ENCODE peak calls at places on chromosomes 5 and 9, in nine cellular contexts. K, H, Y, C, F, E, Q, N and M are unnamed samples.

GRCh38 chr5:56814361-56814962 is 887 bp upstream of the MAP3K1 start:
- DNase-seq in K (peak; percentile 49), H (peak; percentile 59), Y (no peak), C (peak; percentile 22), F (no peak), E (peak; percentile 46), Q (peak; percentile 83), N (peak; percentile 42), M (peak; percentile 57)

GRCh38 chr9:119216891-119217290 is 152.3 kb downstream of the BRINP1 start:
- DNase-seq in K (no peak), H (no peak), Y (no peak), C (no peak), F (no peak), E (no peak), Q (no peak), N (no peak), M (no peak)

GRCh38 chr9:4663956-4664355 is 1.9 kb downstream of the PLPP6 start:
- DNase-seq in K (no peak), H (no peak), Y (no peak), C (no peak), F (no peak), E (no peak), Q (no peak), N (no peak), M (no peak)

GRCh38 chr5:150514708-150515211 is 6.8 kb downstream of the NDST1 start:
- DNase-seq in K (peak; percentile 92), H (no peak), Y (no peak), C (peak; percentile 57), F (no peak), E (peak; percentile 68), Q (no peak), N (peak; percentile 62), M (peak; percentile 25)

GRCh38 chr9:79764377-79764776 is 192.6 kb downstream of the TLE4 start:
- DNase-seq in K (no peak), H (no peak), Y (peak; percentile 68), C (peak; percentile 16), F (no peak), E (no peak), Q (peak; percentile 70), N (peak; percentile 75), M (no peak)

GRCh38 chr5:160792281-160792680 is 59.7 kb downstream of the ATP10B start:
- DNase-seq in K (no peak), H (no peak), Y (no peak), C (no peak), F (no peak), E (no peak), Q (no peak), N (peak; percentile 5), M (no peak)

GRCh38 chr5:73312146-73312871 is 136.3 kb downstream of the FOXD1 start:
- DNase-seq in K (no peak), H (peak; percentile 57), Y (peak; percentile 90), C (no peak), F (no peak), E (no peak), Q (peak; percentile 90), N (no peak), M (peak; percentile 4)

GRCh38 chr5:114174837-114175236 is 187.0 kb upstream of the KCNN2 start:
- DNase-seq in K (peak; percentile 9), H (no peak), Y (no peak), C (no peak), F (no peak), E (no peak), Q (no peak), N (no peak), M (no peak)

GRCh38 chr9:98182069-98182820 is 10.2 kb downstream of the CORO2A start:
- DNase-seq in K (no peak), H (no peak), Y (no peak), C (no peak), F (no peak), E (no peak), Q (peak; percentile 61), N (no peak), M (no peak)

GRCh38 chr5:10518352-10518751 is 45.5 kb upstream of the ANKRD33B start:
- DNase-seq in K (peak; percentile 22), H (no peak), Y (peak; percentile 21), C (no peak), F (no peak), E (peak; percentile 96), Q (no peak), N (peak; percentile 63), M (no peak)

GRCh38 chr9:114317665-114318357 is 5.1 kb upstream of the ORM1 start:
- DNase-seq in K (no peak), H (no peak), Y (peak; percentile 92), C (no peak), F (no peak), E (no peak), Q (no peak), N (no peak), M (peak; percentile 36)

GRCh38 chr9:15149450-15149849 is 157.6 kb downstream of the TTC39B start:
- DNase-seq in K (peak; percentile 69), H (no peak), Y (no peak), C (no peak), F (no peak), E (no peak), Q (no peak), N (no peak), M (no peak)

GRCh38 chr9:15144567-15145174 is 162.3 kb downstream of the TTC39B start:
- DNase-seq in K (no peak), H (no peak), Y (no peak), C (no peak), F (peak; percentile 8), E (peak; percentile 77), Q (no peak), N (peak; percentile 92), M (no peak)

GRCh38 chr9:15142903-15143534 is 164.0 kb downstream of the TTC39B start:
- DNase-seq in K (peak; percentile 72), H (peak; percentile 43), Y (peak; percentile 77), C (peak; percentile 62), F (peak; percentile 65), E (peak; percentile 46), Q (peak; percentile 83), N (peak; percentile 65), M (peak; percentile 46)

GRCh38 chr9:15147471-15147870 is 159.5 kb downstream of the TTC39B start:
- DNase-seq in K (no peak), H (no peak), Y (no peak), C (no peak), F (no peak), E (no peak), Q (no peak), N (no peak), M (no peak)

GRCh38 chr9:15146121-15146820 is 160.7 kb downstream of the TTC39B start:
- DNase-seq in K (no peak), H (no peak), Y (no peak), C (no peak), F (no peak), E (no peak), Q (no peak), N (no peak), M (no peak)
- H3K27ac ChIP-seq in K (no peak overlapping the region), H (no peak overlapping the region), Y (no peak overlapping the region), C (no peak overlapping the region), F (no peak overlapping the region), E (no peak overlapping the region), Q (no peak overlapping the region), N (no peak overlapping the region), M (no peak overlapping the region)

GRCh38 chr9:121684381-121685145 is 33.1 kb downstream of the DAB2IP start:
- DNase-seq in K (no peak), H (peak; percentile 79), Y (peak; percentile 42), C (peak; percentile 60), F (no peak), E (no peak), Q (peak; percentile 80), N (peak; percentile 37), M (peak; percentile 44)

GRCh38 chr9:121681404-121681803 is 30.0 kb downstream of the DAB2IP start:
- DNase-seq in K (no peak), H (no peak), Y (no peak), C (no peak), F (no peak), E (no peak), Q (no peak), N (no peak), M (no peak)

GRCh38 chr9:121682201-121682600 is 30.8 kb downstream of the DAB2IP start:
- DNase-seq in K (no peak), H (no peak), Y (no peak), C (no peak), F (no peak), E (no peak), Q (no peak), N (no peak), M (no peak)

GRCh38 chr9:121683652-121684051 is 32.2 kb downstream of the DAB2IP start:
- DNase-seq in K (no peak), H (no peak), Y (no peak), C (no peak), F (no peak), E (no peak), Q (no peak), N (no peak), M (no peak)

GRCh38 chr9:121682926-121683485 is 31.6 kb downstream of the DAB2IP start:
- DNase-seq in K (no peak), H (no peak), Y (no peak), C (no peak), F (no peak), E (no peak), Q (no peak), N (no peak), M (no peak)
- H3K4me2 ChIP-seq in K (no peak overlapping the region), H (no peak overlapping the region), Y (no peak overlapping the region), C (no peak overlapping the region), F (no peak overlapping the region), E (no peak overlapping the region), Q (no peak overlapping the region), N (no peak overlapping the region), M (no peak overlapping the region)

DNA sequence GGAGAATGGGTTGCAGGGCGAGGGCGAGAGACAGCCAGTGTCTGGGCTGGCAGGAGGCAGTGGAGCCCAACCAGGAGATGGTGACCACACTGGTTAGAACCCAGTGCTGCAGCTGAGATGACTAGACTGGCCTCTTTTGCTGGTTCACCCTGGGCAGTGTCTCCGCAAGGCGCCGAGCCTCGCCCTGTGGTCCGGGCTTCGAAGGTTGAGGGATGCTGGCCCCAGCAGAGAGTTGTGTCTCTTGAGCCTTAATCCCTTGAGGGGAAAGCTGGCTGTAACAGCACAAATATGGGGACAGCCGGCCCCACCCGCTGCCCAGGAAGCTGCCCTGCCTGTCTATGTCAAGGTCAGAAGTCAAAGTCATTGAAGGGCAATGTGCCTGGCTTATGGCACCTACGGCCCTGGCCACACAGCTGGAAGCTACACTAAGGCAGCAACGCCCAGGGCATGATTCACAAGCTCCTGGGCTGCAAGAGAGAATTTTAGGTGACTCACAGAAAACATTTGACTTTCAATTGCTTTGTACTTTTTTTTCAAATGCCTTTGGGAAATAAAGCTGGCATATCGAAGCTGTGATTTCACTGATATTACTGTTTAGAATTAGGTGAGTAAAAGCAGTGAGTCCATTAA is 33.3 kb downstream of the NKX2-5 start:
- DNase-seq in K (no peak), H (no peak), Y (peak; percentile 66), C (peak; percentile 82), F (peak; percentile 49), E (peak; percentile 85), Q (peak; percentile 27), N (peak; percentile 90), M (no peak)
- H3K27ac ChIP-seq in K (no peak overlapping the region), H (no peak overlapping the region), Y (no peak overlapping the region), C (peak overlapping the region; percentile 64), F (no peak overlapping the region), E (no peak overlapping the region), Q (no peak overlapping the region), N (peak overlapping the region; percentile 78), M (no peak overlapping the region)

DNA sequence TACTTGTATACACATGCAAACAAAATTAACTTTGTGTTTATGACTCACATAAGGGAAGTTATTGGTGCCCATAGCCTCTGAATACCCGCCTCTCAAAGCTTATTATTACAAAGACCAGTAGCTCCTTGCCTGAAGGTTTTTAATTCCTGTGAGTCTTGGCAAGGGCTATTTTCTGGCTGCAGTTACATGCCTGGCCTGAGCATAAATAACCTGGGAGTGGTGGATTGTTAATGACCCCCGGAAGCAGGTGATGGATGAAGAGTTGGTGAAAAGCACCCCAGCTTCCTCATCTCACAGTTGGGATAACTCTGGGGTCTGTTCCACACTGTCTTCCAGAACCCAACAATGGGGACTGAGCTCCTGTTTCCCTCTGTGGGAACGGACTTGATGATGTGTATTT is 594.5 kb downstream of the PDE4D start:
- DNase-seq in K (peak; percentile 87), H (no peak), Y (no peak), C (no peak), F (no peak), E (no peak), Q (no peak), N (no peak), M (no peak)
- H3K4me2 ChIP-seq in K (peak overlapping the region; percentile 20), H (no peak overlapping the region), Y (no peak overlapping the region), C (peak overlapping the region; percentile 92), F (no peak overlapping the region), E (no peak overlapping the region), Q (no peak overlapping the region), N (no peak overlapping the region), M (no peak overlapping the region)